ENCODE peak calls at places on chromosomes 1 and 21, in eight cellular contexts. E is Caki2; Q is A549; A is effector CD8-positive, alpha-beta T cell; R is tibial nerve; T is activated CD8-positive, alpha-beta memory T cell treated with anti-CD3 and anti-CD28 coated beads for 24 hours; K is EH; U is lower leg skin. Z is an unnamed sample.

GRCh38 chr1:70486676-70487470 is 75.8 kb downstream of the CTH start:
- DNase-seq in Q (no peak), A (no peak), T (no peak), R (no peak), U (no peak), K (peak; percentile 83), E (peak; percentile 50), Z (peak; percentile 92)

GRCh38 chr21:31338892-31339368 is 5.1 kb downstream of the TIAM1 start:
- DNase-seq in K (no peak), Q (no peak), U (no peak), A (no peak), E (no peak), R (no peak), T (peak; percentile 19), Z (no peak)

GRCh38 chr21:35737899-35738341 is 322.4 kb downstream of the SETD4 start:
- DNase-seq in E (peak; percentile 5), A (no peak), T (no peak), Q (no peak), U (no peak), R (peak; percentile 40), K (peak; percentile 24), Z (peak; percentile 73)

GRCh38 chr1:59565611-59566410 is 248.9 kb upstream of the HOOK1 start:
- DNase-seq in K (peak; percentile 97), T (no peak), A (no peak), R (no peak), U (no peak), E (no peak), Q (no peak), Z (no peak)

GRCh38 chr1:225691377-225691776 is 38.5 kb upstream of the ENAH start:
- DNase-seq in Q (no peak), E (peak; percentile 49), K (peak; percentile 58), U (peak; percentile 48), T (no peak), A (no peak), R (no peak), Z (peak; percentile 90)

GRCh38 chr1:15386128-15386824 is 23.4 kb upstream of the EFHD2 start:
- DNase-seq in Q (no peak), K (peak; percentile 15), U (no peak), T (no peak), E (no peak), A (no peak), R (no peak), Z (no peak)

GRCh38 chr1:71780681-71781080 is 501.7 kb downstream of the NEGR1 start:
- DNase-seq in A (no peak), U (no peak), K (peak; percentile 9), E (no peak), Q (no peak), R (no peak), T (no peak), Z (peak; percentile 5)

GRCh38 chr1:246291141-246291540 is 215.9 kb downstream of the SMYD3 start:
- DNase-seq in K (no peak), A (no peak), E (no peak), Q (no peak), R (no peak), T (no peak), U (no peak), Z (no peak)

GRCh38 chr21:38166214-38166547 is 90.6 kb upstream of the KCNJ15 start:
- DNase-seq in E (no peak), Q (no peak), T (no peak), R (no peak), K (no peak), A (no peak), U (no peak), Z (no peak)

GRCh38 chr1:28078262-28078661 is 10.1 kb downstream of the EYA3 start:
- DNase-seq in R (no peak), A (no peak), Q (no peak), E (peak; percentile 80), K (no peak), T (no peak), U (no peak), Z (peak; percentile 91)

GRCh38 chr1:63920154-63921117 is 146.6 kb downstream of the ROR1 start:
- DNase-seq in A (no peak), K (peak; percentile 91), U (no peak), E (peak; percentile 94), T (no peak), Q (peak; percentile 48), R (no peak), Z (peak; percentile 98)

Z was measured in kidney tubule cell.